ENCODE peak calls at places on chromosomes 6 and 20, in five cellular contexts. K is HepG2, V is A549, O is K562, E is GM12878. Q is an unnamed sample.

GRCh38 chr6:125974214-125974866 is 12.0 kb upstream of the TRMT11 start:
- DNase-seq in K (peak), V (peak), O (peak), E (no peak), Q (peak)

GRCh38 chr6:163837681-163838431 is 423.3 kb downstream of the QKI start:
- DNase-seq in K (no peak), V (no peak), O (no peak), E (no peak), Q (no peak)

GRCh38 chr6:105488521-105489212 is 85.8 kb upstream of the PREP start:
- DNase-seq in K (no peak), V (no peak), O (no peak), E (no peak), Q (no peak)

GRCh38 chr6:149234051-149234962 is 83.2 kb upstream of the TAB2 start:
- DNase-seq in K (no peak), V (peak), O (no peak), E (no peak), Q (no peak)

GRCh38 chr20:48723308-48724264 is 104.2 kb downstream of the PREX1 start:
- DNase-seq in K (peak), V (no peak), O (no peak), E (no peak), Q (no peak)

GRCh38 chr6:143940011-143940597 is 68.0 kb downstream of the PLAGL1 start:
- DNase-seq in K (peak), V (peak), O (peak), E (peak), Q (peak)

GRCh38 chr6:155436981-155437749 is 18.5 kb downstream of the NOX3 start:
- DNase-seq in K (peak), V (no peak), O (no peak), E (no peak), Q (peak)

GRCh38 chr20:47887477-47888080 is 102.3 kb upstream of the SULF2 start:
- DNase-seq in K (no peak), V (no peak), O (no peak), E (no peak), Q (no peak)

GRCh38 chr6:157669747-157670216 is 153.3 kb upstream of the SNX9 start:
- DNase-seq in K (peak), V (peak), O (no peak), E (no peak), Q (peak)

GRCh38 chr20:61951695-61952533 is 113.8 kb downstream of the TAF4 start:
- DNase-seq in K (no peak), V (no peak), O (peak), E (no peak), Q (no peak)

GRCh38 chr6:17389274-17389847 is 4.0 kb upstream of the CAP2 start:
- DNase-seq in K (no peak), V (no peak), O (no peak), E (no peak), Q (no peak)

GRCh38 chr6:37514840-37515239 is 15.1 kb upstream of the CCDC167 start:
- DNase-seq in K (no peak), V (no peak), O (no peak), E (no peak), Q (no peak)

GRCh38 chr6:149864578-149865535 is 698 bp upstream of the LRP11 start:
- DNase-seq in K (peak), V (peak), O (peak), E (no peak), Q (peak)

GRCh38 chr20:57392512-57393271 is 1.5 kb downstream of the RBM38 start:
- DNase-seq in K (no peak), V (no peak), O (peak), E (no peak), Q (no peak)

GRCh38 chr6:77683515-77683914 is 30.7 kb downstream of the MEI4 start:
- DNase-seq in K (no peak), V (no peak), O (no peak), E (no peak), Q (no peak)

GRCh38 chr6:111668410-111668809 is 62.7 kb upstream of the TRAF3IP2 start:
- DNase-seq in K (no peak), V (peak), O (peak), E (no peak), Q (peak)

GRCh38 chr6:109076421-109076820 is 18.2 kb downstream of the SESN1 start:
- DNase-seq in K (no peak), V (no peak), O (no peak), E (no peak), Q (no peak)

GRCh38 chr6:118163609-118164008 is 256.5 kb downstream of the SLC35F1 start:
- DNase-seq in K (no peak), V (no peak), O (no peak), E (no peak), Q (no peak)

GRCh38 chr6:57257911-57258541 is 35.9 kb upstream of the RAB23 start:
- DNase-seq in K (no peak), V (no peak), O (no peak), E (no peak), Q (no peak)

GRCh38 chr6:36127462-36128016 is 2.8 kb upstream of the MAPK13 start:
- DNase-seq in K (peak), V (peak), O (peak), E (no peak), Q (no peak)

GRCh38 chr6:139820191-139820590 is 445.7 kb upstream of the CITED2 start:
- DNase-seq in K (no peak), V (no peak), O (no peak), E (no peak), Q (no peak)

GRCh38 chr6:43972915-43973304 is 154.3 kb downstream of the MRPL14 start:
- DNase-seq in K (no peak), V (no peak), O (no peak), E (no peak), Q (no peak)

GRCh38 chr20:9015984-9016324 is 52.9 kb upstream of the PLCB4 start:
- DNase-seq in K (no peak), V (no peak), O (no peak), E (no peak), Q (no peak)

GRCh38 chr6:75326557-75327258 is 42.1 kb upstream of the TMEM30A start:
- DNase-seq in K (no peak), V (peak), O (no peak), E (no peak), Q (no peak)

GRCh38 chr6:63636516-63636968 is 940 bp downstream of the PHF3 start:
- DNase-seq in K (peak), V (peak), O (peak), E (no peak), Q (peak)

GRCh38 chr20:62494537-62494936 is 18.7 kb upstream of the GATA5 start:
- DNase-seq in K (no peak), V (no peak), O (no peak), E (no peak), Q (no peak)

GRCh38 chr6:56730663-56731529 is 88.2 kb upstream of the DST start:
- DNase-seq in K (no peak), V (no peak), O (no peak), E (no peak), Q (no peak)

GRCh38 chr6:5906340-5906670 is 100.4 kb downstream of the NRN1 start:
- DNase-seq in K (no peak), V (no peak), O (no peak), E (no peak), Q (no peak)

GRCh38 chr6:136052046-136052445 is 198.1 kb downstream of the MTFR2 start:
- DNase-seq in K (no peak), V (no peak), O (no peak), E (no peak), Q (no peak)

GRCh38 chr20:25496968-25497401 is 88.3 kb downstream of the NINL start:
- DNase-seq in K (no peak), V (no peak), O (no peak), E (no peak), Q (no peak)

GRCh38 chr20:47784599-47785320 is 521 bp downstream of the SULF2 start:
- DNase-seq in K (peak), V (peak), O (no peak), E (no peak), Q (peak)

GRCh38 chr6:95203153-95203754 is 374.1 kb upstream of the MANEA start:
- DNase-seq in K (peak), V (no peak), O (peak), E (no peak), Q (peak)

GRCh38 chr20:33647603-33648395 is 14.3 kb upstream of the C20orf144 start:
- DNase-seq in K (no peak), V (no peak), O (no peak), E (peak), Q (no peak)
- TF ChIP-seq CHD2 in K (no peak), V (no peak), O (no peak), E (no peak), Q (no peak)

DNA sequence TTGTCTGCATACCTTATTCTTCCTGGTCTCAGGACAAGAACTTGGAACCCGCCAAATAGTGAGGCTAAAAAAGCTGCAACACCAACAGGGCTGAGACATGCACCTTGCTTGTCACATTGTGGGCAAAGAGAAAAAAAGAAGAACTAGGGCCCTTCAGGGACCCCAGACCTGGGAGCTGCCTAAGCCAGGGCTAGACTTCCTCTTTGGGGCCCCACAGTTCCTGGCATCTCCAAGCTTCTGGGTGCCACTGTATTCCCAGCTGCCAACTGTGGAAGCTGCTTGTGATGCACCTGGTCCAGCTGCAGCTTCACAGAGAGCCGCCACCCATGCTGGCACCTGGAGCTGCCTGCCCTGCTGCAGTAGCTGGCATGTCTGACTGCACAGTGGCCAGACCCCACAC is 370.6 kb downstream of the CD83 start:
- DNase-seq in K (no peak), V (no peak), O (no peak), E (no peak), Q (no peak)
- TF ChIP-seq SMC3 in K (no peak), V (no peak), O (no peak), E (no peak), Q (no peak)

GRCh38 chr20:23877524-23877923 is 2.0 kb downstream of the CST5 start:
- DNase-seq in K (no peak), V (no peak), O (no peak), E (no peak), Q (no peak)
- TF ChIP-seq CHD2 in K (no peak), V (no peak), O (no peak), E (no peak), Q (no peak)

DNA sequence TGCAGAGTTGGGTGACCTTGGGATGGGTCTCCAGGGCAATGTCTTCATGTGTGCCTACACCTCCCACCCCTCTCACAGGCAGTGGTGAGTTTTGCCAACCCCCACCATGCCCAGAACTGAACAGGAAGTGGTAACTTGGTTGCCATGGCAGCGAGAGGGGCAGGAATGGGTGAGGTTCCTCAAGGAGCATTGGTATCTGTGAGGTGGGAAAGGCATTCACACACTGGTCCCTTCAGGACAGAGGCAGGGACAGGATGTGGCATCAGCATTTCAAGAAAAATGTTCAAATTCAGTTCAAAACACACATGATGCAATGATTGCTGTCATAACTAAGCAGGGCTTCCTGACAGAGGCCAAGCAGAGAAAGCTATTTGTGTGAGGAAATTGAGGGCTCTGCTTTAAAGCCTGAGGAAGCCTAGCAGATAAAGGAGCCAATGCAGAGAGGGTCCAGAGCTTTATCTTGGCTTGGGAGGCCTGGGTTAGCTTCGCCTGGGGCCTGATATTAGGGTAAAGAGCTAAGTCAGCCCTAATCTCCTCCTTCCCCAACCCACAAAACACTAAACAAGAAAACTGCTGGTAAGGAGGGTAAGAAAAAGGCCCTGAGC is 551 bp downstream of the TREML2 start:
- DNase-seq in K (no peak), V (no peak), O (no peak), E (peak), Q (no peak)
- TF ChIP-seq SMC3 in K (no peak), V (no peak), O (no peak), E (no peak), Q (no peak)

GRCh38 chr6:169256061-169256460 is 2.4 kb upstream of the THBS2 start:
- DNase-seq in K (no peak), V (no peak), O (no peak), E (no peak), Q (no peak)

GRCh38 chr6:169255643-169256042 is 2.0 kb upstream of the THBS2 start:
- DNase-seq in K (no peak), V (no peak), O (no peak), E (no peak), Q (no peak)

GRCh38 chr6:169253341-169253740 is 305 bp downstream of the THBS2 start:
- DNase-seq in K (no peak), V (no peak), O (no peak), E (no peak), Q (no peak)

GRCh38 chr6:169253745-169254238 is at the start of gene THBS2:
- DNase-seq in K (no peak), V (no peak), O (no peak), E (no peak), Q (no peak)

DNA sequence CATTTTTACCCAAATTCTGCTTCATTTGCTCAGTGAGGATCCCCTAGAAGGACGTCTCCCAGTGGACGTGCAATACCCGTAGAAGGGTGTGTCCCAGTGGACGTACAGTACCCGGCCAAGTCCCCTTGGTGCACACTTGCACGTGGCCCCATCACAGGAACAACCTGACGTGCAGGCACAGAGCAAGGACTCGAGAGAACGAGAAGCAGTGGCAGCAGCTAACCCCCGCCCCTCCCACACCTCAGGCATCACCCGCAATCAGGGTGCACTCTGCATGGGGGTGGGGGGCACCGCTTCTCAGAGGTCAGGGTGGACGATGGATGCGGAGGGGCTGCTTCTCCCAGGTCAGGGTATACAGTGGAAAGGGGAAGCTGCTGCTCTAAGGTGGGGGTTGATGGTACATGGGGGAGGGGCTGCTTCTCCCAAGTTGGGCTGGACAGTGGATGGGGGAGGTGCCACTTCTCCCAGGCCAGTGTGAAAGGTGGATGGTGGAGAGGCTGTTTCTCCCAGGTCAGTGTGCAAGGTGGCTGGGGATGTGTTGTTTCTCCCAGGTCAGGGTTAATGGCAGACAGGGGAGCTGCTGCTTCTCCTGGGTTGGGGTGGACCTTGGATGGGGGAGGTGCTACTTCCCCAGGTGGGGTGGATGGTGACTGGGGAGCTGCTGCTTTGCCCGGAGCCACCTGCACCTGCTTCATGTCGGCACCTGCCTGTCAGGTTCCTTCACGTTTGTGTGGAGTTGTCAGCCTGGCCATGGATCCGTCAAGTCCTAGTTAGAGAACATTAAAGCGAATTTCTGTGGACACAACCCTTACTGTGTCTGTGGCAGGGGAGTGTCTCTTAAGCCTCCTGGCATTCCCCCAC is 1.0 kb upstream of the THBS2 start:
- DNase-seq in K (no peak), V (no peak), O (no peak), E (no peak), Q (no peak)
- TF ChIP-seq CHD2 in K (no peak), V (no peak), O (no peak), E (no peak), Q (no peak)